ENCODE peak calls at places on chromosomes 6 and 20, in six cellular contexts. One of them, this sample, is unnamed.

GRCh38 chr6:5726976-5727718 is 279.6 kb downstream of the NRN1 start:
- DNase-seq in tibial artery: no peak
- DNase-seq in neuronal stem cell: no peak
- DNase-seq in prostate gland: no peak
- DNase-seq in heart right ventricle: no peak
- DNase-seq in CD4-positive, alpha-beta memory T cell: no peak
- DNase-seq in this sample: no peak

GRCh38 chr6:28980797-28981390 is 24.2 kb downstream of the ZNF311 start:
- DNase-seq in prostate gland: no peak
- DNase-seq in neuronal stem cell: peak; percentile 81
- DNase-seq in tibial artery: no peak
- DNase-seq in CD4-positive, alpha-beta memory T cell: peak; percentile 75
- DNase-seq in heart right ventricle: no peak
- DNase-seq in this sample: peak; percentile 53

GRCh38 chr6:939526-940252 is 246.8 kb upstream of the EXOC2 start:
- DNase-seq in tibial artery: no peak
- DNase-seq in prostate gland: no peak
- DNase-seq in CD4-positive, alpha-beta memory T cell: no peak
- DNase-seq in neuronal stem cell: no peak
- DNase-seq in heart right ventricle: no peak
- DNase-seq in this sample: peak; percentile 7

GRCh38 chr6:77034161-77034560 is 429.1 kb downstream of the HTR1B start:
- DNase-seq in neuronal stem cell: peak; percentile 46
- DNase-seq in tibial artery: no peak
- DNase-seq in prostate gland: no peak
- DNase-seq in CD4-positive, alpha-beta memory T cell: no peak
- DNase-seq in heart right ventricle: no peak
- DNase-seq in this sample: no peak

GRCh38 chr20:10595985-10596384 is 77.8 kb downstream of the JAG1 start:
- DNase-seq in CD4-positive, alpha-beta memory T cell: no peak
- DNase-seq in heart right ventricle: no peak
- DNase-seq in tibial artery: no peak
- DNase-seq in prostate gland: no peak
- DNase-seq in neuronal stem cell: no peak
- DNase-seq in this sample: no peak

GRCh38 chr6:139109558-139109957 is 25.3 kb upstream of the HECA start:
- DNase-seq in heart right ventricle: peak; percentile 18
- DNase-seq in tibial artery: no peak
- DNase-seq in prostate gland: no peak
- DNase-seq in CD4-positive, alpha-beta memory T cell: no peak
- DNase-seq in neuronal stem cell: no peak
- DNase-seq in this sample: peak; percentile 18

GRCh38 chr6:33784787-33785186 is 4.1 kb downstream of the LEMD2 start:
- DNase-seq in CD4-positive, alpha-beta memory T cell: no peak
- DNase-seq in neuronal stem cell: no peak
- DNase-seq in heart right ventricle: no peak
- DNase-seq in prostate gland: no peak
- DNase-seq in tibial artery: no peak
- DNase-seq in this sample: no peak

GRCh38 chr20:24164360-24164759 is 175.8 kb upstream of the GGTLC1 start:
- DNase-seq in prostate gland: no peak
- DNase-seq in heart right ventricle: no peak
- DNase-seq in tibial artery: no peak
- DNase-seq in neuronal stem cell: no peak
- DNase-seq in CD4-positive, alpha-beta memory T cell: no peak
- DNase-seq in this sample: no peak

GRCh38 chr20:22795897-22796296 is 211.5 kb upstream of the FOXA2 start:
- DNase-seq in CD4-positive, alpha-beta memory T cell: no peak
- DNase-seq in prostate gland: no peak
- DNase-seq in tibial artery: peak; percentile 80
- DNase-seq in heart right ventricle: peak; percentile 19
- DNase-seq in neuronal stem cell: no peak
- DNase-seq in this sample: no peak

GRCh38 chr6:35592178-35592577 is 79.5 kb upstream of the TULP1 start:
- DNase-seq in neuronal stem cell: no peak
- DNase-seq in heart right ventricle: no peak
- DNase-seq in prostate gland: no peak
- DNase-seq in CD4-positive, alpha-beta memory T cell: no peak
- DNase-seq in tibial artery: no peak
- DNase-seq in this sample: no peak

GRCh38 chr6:159826968-159827647 is 27.0 kb downstream of the PNLDC1 start:
- DNase-seq in neuronal stem cell: no peak
- DNase-seq in prostate gland: no peak
- DNase-seq in heart right ventricle: no peak
- DNase-seq in tibial artery: peak; percentile 51
- DNase-seq in CD4-positive, alpha-beta memory T cell: no peak
- DNase-seq in this sample: no peak

GRCh38 chr20:44585042-44585968 is 2.9 kb downstream of the PKIG start:
- DNase-seq in tibial artery: no peak
- DNase-seq in CD4-positive, alpha-beta memory T cell: no peak
- DNase-seq in neuronal stem cell: no peak
- DNase-seq in heart right ventricle: no peak
- DNase-seq in prostate gland: no peak
- DNase-seq in this sample: no peak

GRCh38 chr20:44589522-44589921 is 7.1 kb downstream of the PKIG start:
- DNase-seq in neuronal stem cell: no peak
- DNase-seq in CD4-positive, alpha-beta memory T cell: no peak
- DNase-seq in heart right ventricle: no peak
- DNase-seq in tibial artery: no peak
- DNase-seq in prostate gland: no peak
- DNase-seq in this sample: no peak

GRCh38 chr20:44586986-44587980 is 4.9 kb downstream of the PKIG start:
- DNase-seq in prostate gland: no peak
- DNase-seq in tibial artery: no peak
- DNase-seq in CD4-positive, alpha-beta memory T cell: no peak
- DNase-seq in neuronal stem cell: no peak
- DNase-seq in heart right ventricle: no peak
- DNase-seq in this sample: no peak

GRCh38 chr20:44584103-44584690 is 1.8 kb downstream of the PKIG start:
- DNase-seq in heart right ventricle: no peak
- DNase-seq in tibial artery: no peak
- DNase-seq in prostate gland: no peak
- DNase-seq in CD4-positive, alpha-beta memory T cell: no peak
- DNase-seq in neuronal stem cell: no peak
- DNase-seq in this sample: no peak

GRCh38 chr20:44586289-44586911 is 4.0 kb downstream of the PKIG start:
- DNase-seq in prostate gland: no peak
- DNase-seq in neuronal stem cell: no peak
- DNase-seq in heart right ventricle: no peak
- DNase-seq in CD4-positive, alpha-beta memory T cell: no peak
- DNase-seq in tibial artery: no peak
- DNase-seq in this sample: no peak
- H3K4me1 ChIP-seq in prostate gland: no peaks in the 10 kb centered on the region
- H3K4me1 ChIP-seq in neuronal stem cell: peaks cover 13% of the 10 kb centered on the region
- H3K4me1 ChIP-seq in heart right ventricle: peaks cover 83% of the 10 kb centered on the region
- H3K4me1 ChIP-seq in CD4-positive, alpha-beta memory T cell: no peaks in the 10 kb centered on the region
- H3K4me1 ChIP-seq in tibial artery: peaks cover 45% of the 10 kb centered on the region
- H3K4me1 ChIP-seq in this sample: peaks cover 31% of the 10 kb centered on the region

DNA sequence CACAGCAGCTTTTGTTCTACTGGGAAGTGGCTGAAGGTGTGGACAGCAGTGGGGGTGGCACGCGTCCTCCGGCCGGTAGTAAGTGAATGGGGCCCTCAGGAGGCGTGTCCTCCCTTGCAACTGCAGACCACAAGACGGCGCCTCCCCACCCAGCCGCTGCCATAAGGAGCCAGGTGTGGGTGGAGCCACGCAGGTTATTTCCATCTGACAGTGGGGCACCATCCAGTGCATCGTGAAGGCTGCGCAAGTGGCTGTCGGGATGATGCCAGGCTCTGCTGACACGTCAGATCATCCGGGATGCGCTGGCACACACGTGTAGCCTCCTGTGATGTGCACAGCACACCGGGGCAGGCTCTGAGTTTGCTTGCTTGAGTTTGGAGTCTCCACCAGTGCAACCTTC is 379.7 kb downstream of the CDH4 start:
- DNase-seq in neuronal stem cell: no peak
- DNase-seq in tibial artery: no peak
- DNase-seq in CD4-positive, alpha-beta memory T cell: no peak
- DNase-seq in prostate gland: no peak
- DNase-seq in heart right ventricle: no peak
- DNase-seq in this sample: no peak
- H3K4me1 ChIP-seq in neuronal stem cell: peaks cover 27% of the 10 kb centered on the region
- H3K4me1 ChIP-seq in tibial artery: no peaks in the 10 kb centered on the region
- H3K4me1 ChIP-seq in CD4-positive, alpha-beta memory T cell: no peaks in the 10 kb centered on the region
- H3K4me1 ChIP-seq in prostate gland: no peaks in the 10 kb centered on the region
- H3K4me1 ChIP-seq in heart right ventricle: no peaks in the 10 kb centered on the region
- H3K4me1 ChIP-seq in this sample: no peaks in the 10 kb centered on the region

GRCh38 chr6:106084973-106085686 is 1.0 kb upstream of the PRDM1 start:
- DNase-seq in CD4-positive, alpha-beta memory T cell: no peak
- DNase-seq in heart right ventricle: no peak
- DNase-seq in tibial artery: no peak
- DNase-seq in prostate gland: no peak
- DNase-seq in neuronal stem cell: no peak
- DNase-seq in this sample: no peak

GRCh38 chr6:106085687-106085983 is 501 bp upstream of the PRDM1 start:
- DNase-seq in tibial artery: no peak
- DNase-seq in neuronal stem cell: no peak
- DNase-seq in heart right ventricle: no peak
- DNase-seq in prostate gland: no peak
- DNase-seq in CD4-positive, alpha-beta memory T cell: no peak
- DNase-seq in this sample: no peak

GRCh38 chr6:106087548-106088325 is 1.6 kb downstream of the PRDM1 start:
- DNase-seq in heart right ventricle: no peak
- DNase-seq in tibial artery: no peak
- DNase-seq in CD4-positive, alpha-beta memory T cell: no peak
- DNase-seq in neuronal stem cell: no peak
- DNase-seq in prostate gland: no peak
- DNase-seq in this sample: no peak

GRCh38 chr6:106084106-106084963 is 1.8 kb upstream of the PRDM1 start:
- DNase-seq in heart right ventricle: no peak
- DNase-seq in tibial artery: no peak
- DNase-seq in neuronal stem cell: no peak
- DNase-seq in prostate gland: no peak
- DNase-seq in CD4-positive, alpha-beta memory T cell: no peak
- DNase-seq in this sample: peak; percentile 52

DNA sequence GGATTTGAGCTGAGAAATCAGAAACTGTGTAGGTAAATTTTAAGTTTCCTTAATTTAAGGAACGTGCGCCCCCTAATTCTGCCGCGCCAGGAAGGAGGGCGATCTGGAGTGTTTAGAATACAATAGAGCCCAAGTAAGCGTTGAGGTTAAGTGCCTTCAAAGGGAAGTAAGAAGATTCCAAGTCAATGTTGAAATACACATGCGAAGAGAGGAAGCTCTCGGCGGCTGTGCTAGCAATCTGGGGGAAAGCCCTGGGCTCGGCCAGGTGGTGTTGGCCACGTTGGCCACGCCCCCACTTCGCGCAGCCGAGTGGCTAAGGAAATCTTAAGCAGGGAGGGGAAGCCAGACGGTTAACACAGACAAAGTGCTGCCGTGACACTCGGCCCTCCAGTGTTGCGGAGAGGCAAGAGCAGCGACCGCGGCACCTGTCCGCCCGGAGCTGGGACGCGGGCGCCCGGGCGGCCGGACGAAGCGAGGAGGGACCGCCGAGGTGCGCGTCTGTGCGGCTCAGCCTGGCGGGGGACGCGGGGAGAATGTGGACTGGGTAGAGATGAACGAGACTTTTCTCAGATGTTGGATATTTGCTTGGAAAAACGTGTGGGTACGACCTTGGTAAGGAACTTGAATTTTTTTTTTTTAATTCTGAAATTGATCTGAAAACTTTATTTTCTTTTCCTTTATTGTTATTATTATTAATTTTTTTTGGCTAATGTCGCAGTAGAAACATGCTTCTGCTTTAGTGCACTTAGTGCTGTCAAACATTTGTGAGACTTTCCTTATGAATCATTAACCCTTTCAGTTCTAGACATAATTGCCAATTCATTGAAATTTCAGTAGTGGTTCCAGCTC is at the start of gene PRDM1:
- DNase-seq in heart right ventricle: peak; percentile 72
- DNase-seq in CD4-positive, alpha-beta memory T cell: peak; percentile 93
- DNase-seq in neuronal stem cell: no peak
- DNase-seq in tibial artery: peak; percentile 80
- DNase-seq in prostate gland: peak; percentile 78
- DNase-seq in this sample: peak; percentile 96
- H3K4me1 ChIP-seq in heart right ventricle: peaks cover 16% of the 10 kb centered on the region
- H3K4me1 ChIP-seq in CD4-positive, alpha-beta memory T cell: peaks cover 84% of the 10 kb centered on the region
- H3K4me1 ChIP-seq in neuronal stem cell: peaks cover 9% of the 10 kb centered on the region
- H3K4me1 ChIP-seq in tibial artery: peaks cover 10% of the 10 kb centered on the region
- H3K4me1 ChIP-seq in prostate gland: no peaks in the 10 kb centered on the region
- H3K4me1 ChIP-seq in this sample: peaks cover 25% of the 10 kb centered on the region

GRCh38 chr6:111583986-111584385 is 21.7 kb downstream of the TRAF3IP2 start:
- DNase-seq in prostate gland: no peak
- DNase-seq in heart right ventricle: no peak
- DNase-seq in CD4-positive, alpha-beta memory T cell: no peak
- DNase-seq in neuronal stem cell: no peak
- DNase-seq in tibial artery: no peak
- DNase-seq in this sample: no peak

GRCh38 chr6:111586554-111586953 is 19.1 kb downstream of the TRAF3IP2 start:
- DNase-seq in heart right ventricle: no peak
- DNase-seq in CD4-positive, alpha-beta memory T cell: no peak
- DNase-seq in prostate gland: no peak
- DNase-seq in tibial artery: no peak
- DNase-seq in neuronal stem cell: no peak
- DNase-seq in this sample: no peak

GRCh38 chr6:111588366-111588765 is 17.3 kb downstream of the TRAF3IP2 start:
- DNase-seq in tibial artery: no peak
- DNase-seq in neuronal stem cell: no peak
- DNase-seq in prostate gland: no peak
- DNase-seq in CD4-positive, alpha-beta memory T cell: no peak
- DNase-seq in heart right ventricle: no peak
- DNase-seq in this sample: no peak

GRCh38 chr6:111585241-111585968 is 20.3 kb downstream of the TRAF3IP2 start:
- DNase-seq in CD4-positive, alpha-beta memory T cell: no peak
- DNase-seq in prostate gland: no peak
- DNase-seq in neuronal stem cell: no peak
- DNase-seq in tibial artery: no peak
- DNase-seq in heart right ventricle: no peak
- DNase-seq in this sample: no peak

DNA sequence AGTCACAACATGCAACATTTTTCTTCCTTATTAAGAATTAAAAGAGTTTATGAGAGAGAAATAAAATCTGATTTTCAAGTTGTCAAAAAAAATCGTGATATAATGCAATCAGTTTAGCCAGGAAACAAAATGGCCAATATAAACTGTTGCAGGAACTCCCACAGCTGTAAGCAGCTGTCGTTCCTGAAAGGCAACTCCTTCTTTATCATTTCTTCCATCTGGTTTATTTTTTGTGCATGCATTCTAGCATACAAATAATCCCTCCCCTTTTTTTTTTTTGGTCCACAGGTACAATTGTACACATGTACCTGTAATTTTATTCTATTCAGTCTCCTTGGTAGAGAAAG is 19.7 kb downstream of the TRAF3IP2 start:
- DNase-seq in prostate gland: no peak
- DNase-seq in CD4-positive, alpha-beta memory T cell: no peak
- DNase-seq in heart right ventricle: no peak
- DNase-seq in tibial artery: no peak
- DNase-seq in neuronal stem cell: no peak
- DNase-seq in this sample: no peak
- H3K4me1 ChIP-seq in prostate gland: peaks cover 5% of the 10 kb centered on the region
- H3K4me1 ChIP-seq in CD4-positive, alpha-beta memory T cell: peaks cover 18% of the 10 kb centered on the region
- H3K4me1 ChIP-seq in heart right ventricle: peaks cover 65% of the 10 kb centered on the region
- H3K4me1 ChIP-seq in tibial artery: peaks cover 40% of the 10 kb centered on the region
- H3K4me1 ChIP-seq in neuronal stem cell: peaks cover 3% of the 10 kb centered on the region
- H3K4me1 ChIP-seq in this sample: peaks cover 6% of the 10 kb centered on the region